ENCODE peak calls at places on chromosome 18, in seven cellular contexts. X is dermis microvascular lymphatic vessel endothelial cell; A is naive thymus-derived CD8-positive, alpha-beta T cell; F is fibroblast of mammary gland; U is astrocyte of the spinal cord; Y is T-helper 17 cell; W is tibial nerve. J is an unnamed sample.

GRCh38 chr18:63395503-63395902 is 26.8 kb downstream of the VPS4B start:
- DNase-seq in F (no peak), Y (no peak), W (no peak), X (no peak), U (no peak), A (no peak), J (no peak)

GRCh38 chr18:55988537-55988936 is 400.5 kb upstream of the TCF4 start:
- DNase-seq in F (no peak), A (no peak), X (peak; percentile 99), Y (no peak), W (no peak), U (no peak), J (peak; percentile 63)

GRCh38 chr18:76721207-76721996 is 101.0 kb upstream of the ZNF236 start:
- DNase-seq in X (no peak), Y (no peak), U (no peak), A (peak; percentile 53), F (no peak), W (no peak), J (no peak)

GRCh38 chr18:58527116-58528010 is 101.5 kb downstream of the ALPK2 start:
- DNase-seq in Y (no peak), F (peak; percentile 35), U (peak; percentile 21), W (no peak), A (no peak), X (no peak), J (no peak)

GRCh38 chr18:43869451-43870008 is 592.2 kb upstream of the SYT4 start:
- DNase-seq in Y (no peak), X (no peak), W (no peak), F (peak; percentile 82), U (peak; percentile 83), A (no peak), J (no peak)

GRCh38 chr18:3115430-3116025 is 102.6 kb upstream of the LPIN2 start:
- DNase-seq in Y (no peak), X (no peak), F (no peak), A (no peak), U (no peak), W (no peak), J (no peak)

GRCh38 chr18:2917255-2918047 is 70.6 kb downstream of the EMILIN2 start:
- DNase-seq in A (no peak), W (no peak), X (peak; percentile 25), Y (no peak), U (no peak), F (no peak), J (no peak)

GRCh38 chr18:55419132-55419938 is 168.7 kb downstream of the TCF4 start:
- DNase-seq in Y (no peak), W (no peak), U (no peak), X (peak; percentile 66), A (no peak), F (no peak), J (no peak)

GRCh38 chr18:11721720-11722119 is 32.7 kb downstream of the GNAL start:
- DNase-seq in Y (no peak), A (no peak), U (no peak), X (no peak), F (no peak), W (no peak), J (no peak)

GRCh38 chr18:38796762-38797161 is 1231.2 kb upstream of the CELF4 start:
- DNase-seq in Y (no peak), F (no peak), U (no peak), X (no peak), A (no peak), W (no peak), J (no peak)

GRCh38 chr18:43236921-43237320 is 40.4 kb downstream of the SYT4 start:
- DNase-seq in A (no peak), Y (no peak), F (no peak), U (peak; percentile 3), X (no peak), W (no peak), J (no peak)

GRCh38 chr18:75161629-75162028 is 47.3 kb downstream of the PTGR3 start:
- DNase-seq in U (no peak), F (no peak), W (peak; percentile 16), Y (no peak), A (peak; percentile 23), X (peak; percentile 9), J (no peak)

GRCh38 chr18:10419420-10420103 is 34.9 kb upstream of the APCDD1 start:
- DNase-seq in A (no peak), U (peak; percentile 38), W (no peak), F (peak; percentile 48), Y (no peak), X (no peak), J (no peak)

GRCh38 chr18:26540041-26540628 is 8.2 kb downstream of the KCTD1 start:
- DNase-seq in F (peak; percentile 58), X (no peak), W (no peak), Y (no peak), A (no peak), U (no peak), J (no peak)

GRCh38 chr18:48519431-48520100 is 19.3 kb upstream of the CTIF start:
- DNase-seq in U (no peak), X (no peak), F (no peak), A (no peak), W (no peak), Y (no peak), J (no peak)

GRCh38 chr18:48831802-48832201 is 119.0 kb downstream of the SMAD7 start:
- DNase-seq in U (no peak), F (no peak), A (no peak), X (no peak), Y (no peak), W (no peak), J (no peak)

GRCh38 chr18:32919799-32920198 is 147.0 kb upstream of the KLHL14 start:
- DNase-seq in Y (no peak), U (peak; percentile 33), A (peak; percentile 5), F (peak; percentile 56), W (no peak), X (peak; percentile 26), J (no peak)

GRCh38 chr18:45171575-45172225 is 443.6 kb upstream of the SLC14A2 start:
- DNase-seq in X (no peak), Y (no peak), F (peak; percentile 93), W (peak; percentile 26), U (peak; percentile 43), A (no peak), J (no peak)

GRCh38 chr18:36441872-36442271 is 144.4 kb downstream of the FHOD3 start:
- DNase-seq in F (peak; percentile 72), Y (no peak), X (no peak), W (no peak), A (no peak), U (peak; percentile 58), J (no peak)

GRCh38 chr18:79875931-79876461 is 75.5 kb downstream of the SLC66A2 start:
- DNase-seq in Y (no peak), F (no peak), W (no peak), A (no peak), U (no peak), X (no peak), J (no peak)

GRCh38 chr18:24111936-24112335 is 26.9 kb upstream of the CABYR start:
- DNase-seq in X (no peak), U (no peak), W (no peak), F (no peak), Y (no peak), A (no peak), J (no peak)

GRCh38 chr18:9081940-9082339 is 20.6 kb upstream of the NDUFV2 start:
- DNase-seq in A (no peak), U (no peak), X (no peak), F (no peak), W (no peak), Y (no peak), J (no peak)

GRCh38 chr18:57843403-57843802 is 40.3 kb upstream of the ATP8B1 start:
- DNase-seq in Y (no peak), F (no peak), U (no peak), X (no peak), W (no peak), A (no peak), J (no peak)

GRCh38 chr18:67600181-67600631 is 83.7 kb upstream of the DSEL start:
- DNase-seq in U (peak; percentile 69), A (no peak), X (no peak), F (peak; percentile 80), Y (no peak), W (no peak), J (no peak)

J was measured in pulmonary artery endothelial cell.